ENCODE peak calls at places on chromosomes 11 and 22, in nine cellular contexts. One of them, this sample, is unnamed.

GRCh38 chr11:126329644-126330200 is 25.8 kb upstream of the ST3GAL4 start:
- DNase-seq in Caco-2: no peak
- DNase-seq in choroid plexus epithelial cell: no peak
- DNase-seq in neural progenitor cell: no peak
- DNase-seq in PC-3: no peak
- DNase-seq in sigmoid colon: no peak
- DNase-seq in tibial nerve: no peak
- DNase-seq in A549: no peak
- DNase-seq in activated CD8-positive, alpha-beta T cell treated with anti-CD3 and anti-CD28 coated beads for 36 hours: peak; percentile 56
- DNase-seq in this sample: no peak

GRCh38 chr11:71164186-71164585 is 88.2 kb downstream of the SHANK2 start:
- DNase-seq in Caco-2: no peak
- DNase-seq in choroid plexus epithelial cell: no peak
- DNase-seq in neural progenitor cell: no peak
- DNase-seq in PC-3: no peak
- DNase-seq in sigmoid colon: peak; percentile 25
- DNase-seq in tibial nerve: no peak
- DNase-seq in A549: no peak
- DNase-seq in activated CD8-positive, alpha-beta T cell treated with anti-CD3 and anti-CD28 coated beads for 36 hours: no peak
- DNase-seq in this sample: no peak

GRCh38 chr11:115501895-115502589 is 2.2 kb downstream of the CADM1 start:
- DNase-seq in Caco-2: no peak
- DNase-seq in choroid plexus epithelial cell: no peak
- DNase-seq in neural progenitor cell: peak; percentile 53
- DNase-seq in PC-3: no peak
- DNase-seq in sigmoid colon: no peak
- DNase-seq in tibial nerve: no peak
- DNase-seq in A549: no peak
- DNase-seq in activated CD8-positive, alpha-beta T cell treated with anti-CD3 and anti-CD28 coated beads for 36 hours: peak; percentile 3
- DNase-seq in this sample: peak; percentile 10

GRCh38 chr11:2759228-2760195 is 59.7 kb upstream of the KCNQ1OT1 start:
- DNase-seq in Caco-2: peak; percentile 28
- DNase-seq in choroid plexus epithelial cell: no peak
- DNase-seq in neural progenitor cell: no peak
- DNase-seq in PC-3: no peak
- DNase-seq in sigmoid colon: peak; percentile 52
- DNase-seq in tibial nerve: no peak
- DNase-seq in A549: no peak
- DNase-seq in activated CD8-positive, alpha-beta T cell treated with anti-CD3 and anti-CD28 coated beads for 36 hours: no peak
- DNase-seq in this sample: no peak

GRCh38 chr22:44698531-44699421 is 3.2 kb upstream of the PRR5 start:
- DNase-seq in Caco-2: no peak
- DNase-seq in choroid plexus epithelial cell: peak; percentile 74
- DNase-seq in neural progenitor cell: peak; percentile 82
- DNase-seq in PC-3: no peak
- DNase-seq in sigmoid colon: peak; percentile 81
- DNase-seq in tibial nerve: peak; percentile 66
- DNase-seq in A549: no peak
- DNase-seq in activated CD8-positive, alpha-beta T cell treated with anti-CD3 and anti-CD28 coated beads for 36 hours: no peak
- DNase-seq in this sample: no peak

GRCh38 chr11:13883042-13883441 is 79.5 kb upstream of the SPON1 start:
- DNase-seq in Caco-2: no peak
- DNase-seq in choroid plexus epithelial cell: no peak
- DNase-seq in neural progenitor cell: no peak
- DNase-seq in PC-3: no peak
- DNase-seq in sigmoid colon: no peak
- DNase-seq in tibial nerve: no peak
- DNase-seq in A549: no peak
- DNase-seq in activated CD8-positive, alpha-beta T cell treated with anti-CD3 and anti-CD28 coated beads for 36 hours: peak; percentile 42
- DNase-seq in this sample: no peak

GRCh38 chr11:32052218-32052617 is 38.7 kb upstream of the RCN1 start:
- DNase-seq in Caco-2: peak; percentile 42
- DNase-seq in choroid plexus epithelial cell: peak; percentile 80
- DNase-seq in neural progenitor cell: peak; percentile 71
- DNase-seq in PC-3: peak; percentile 74
- DNase-seq in sigmoid colon: peak; percentile 70
- DNase-seq in tibial nerve: peak; percentile 72
- DNase-seq in A549: peak; percentile 38
- DNase-seq in activated CD8-positive, alpha-beta T cell treated with anti-CD3 and anti-CD28 coated beads for 36 hours: peak; percentile 61
- DNase-seq in this sample: peak; percentile 67

GRCh38 chr11:32006799-32007388 is 84.0 kb upstream of the RCN1 start:
- DNase-seq in Caco-2: no peak
- DNase-seq in choroid plexus epithelial cell: peak; percentile 74
- DNase-seq in neural progenitor cell: peak; percentile 74
- DNase-seq in PC-3: peak; percentile 71
- DNase-seq in sigmoid colon: no peak
- DNase-seq in tibial nerve: no peak
- DNase-seq in A549: peak; percentile 46
- DNase-seq in activated CD8-positive, alpha-beta T cell treated with anti-CD3 and anti-CD28 coated beads for 36 hours: peak; percentile 33
- DNase-seq in this sample: peak; percentile 27

GRCh38 chr22:50306753-50307749 is at the start of gene PLXNB2:
- DNase-seq in Caco-2: peak; percentile 73
- DNase-seq in choroid plexus epithelial cell: peak; percentile 83
- DNase-seq in neural progenitor cell: peak; percentile 93
- DNase-seq in PC-3: peak; percentile 72
- DNase-seq in sigmoid colon: peak; percentile 93
- DNase-seq in tibial nerve: peak; percentile 60
- DNase-seq in A549: peak; percentile 77
- DNase-seq in activated CD8-positive, alpha-beta T cell treated with anti-CD3 and anti-CD28 coated beads for 36 hours: peak; percentile 41
- DNase-seq in this sample: peak; percentile 67

GRCh38 chr11:76695133-76695532 is 24.6 kb upstream of the LRRC32 start:
- DNase-seq in Caco-2: no peak
- DNase-seq in choroid plexus epithelial cell: no peak
- DNase-seq in neural progenitor cell: no peak
- DNase-seq in PC-3: no peak
- DNase-seq in sigmoid colon: no peak
- DNase-seq in tibial nerve: no peak
- DNase-seq in A549: peak; percentile 28
- DNase-seq in activated CD8-positive, alpha-beta T cell treated with anti-CD3 and anti-CD28 coated beads for 36 hours: peak; percentile 45
- DNase-seq in this sample: no peak

GRCh38 chr22:29784451-29785361 is 17.5 kb downstream of the UQCR10 start:
- DNase-seq in Caco-2: no peak
- DNase-seq in choroid plexus epithelial cell: peak; percentile 28
- DNase-seq in neural progenitor cell: no peak
- DNase-seq in PC-3: no peak
- DNase-seq in sigmoid colon: no peak
- DNase-seq in tibial nerve: no peak
- DNase-seq in A549: no peak
- DNase-seq in activated CD8-positive, alpha-beta T cell treated with anti-CD3 and anti-CD28 coated beads for 36 hours: no peak
- DNase-seq in this sample: no peak

GRCh38 chr22:47299211-47299878 is 536.9 kb downstream of the TBC1D22A start:
- DNase-seq in Caco-2: no peak
- DNase-seq in choroid plexus epithelial cell: no peak
- DNase-seq in neural progenitor cell: no peak
- DNase-seq in PC-3: no peak
- DNase-seq in sigmoid colon: no peak
- DNase-seq in tibial nerve: no peak
- DNase-seq in A549: no peak
- DNase-seq in activated CD8-positive, alpha-beta T cell treated with anti-CD3 and anti-CD28 coated beads for 36 hours: no peak
- DNase-seq in this sample: no peak

GRCh38 chr11:111540921-111541208 is 345 bp downstream of the LAYN start:
- DNase-seq in Caco-2: no peak
- DNase-seq in choroid plexus epithelial cell: no peak
- DNase-seq in neural progenitor cell: no peak
- DNase-seq in PC-3: no peak
- DNase-seq in sigmoid colon: no peak
- DNase-seq in tibial nerve: no peak
- DNase-seq in A549: no peak
- DNase-seq in activated CD8-positive, alpha-beta T cell treated with anti-CD3 and anti-CD28 coated beads for 36 hours: no peak
- DNase-seq in this sample: no peak

GRCh38 chr11:110184974-110185597 is 91.9 kb downstream of the ZC3H12C start:
- DNase-seq in Caco-2: no peak
- DNase-seq in choroid plexus epithelial cell: peak; percentile 99
- DNase-seq in neural progenitor cell: no peak
- DNase-seq in PC-3: peak; percentile 82
- DNase-seq in sigmoid colon: no peak
- DNase-seq in tibial nerve: peak; percentile 26
- DNase-seq in A549: no peak
- DNase-seq in activated CD8-positive, alpha-beta T cell treated with anti-CD3 and anti-CD28 coated beads for 36 hours: no peak
- DNase-seq in this sample: no peak

GRCh38 chr11:110186867-110187266 is 93.7 kb downstream of the ZC3H12C start:
- DNase-seq in Caco-2: no peak
- DNase-seq in choroid plexus epithelial cell: no peak
- DNase-seq in neural progenitor cell: no peak
- DNase-seq in PC-3: no peak
- DNase-seq in sigmoid colon: no peak
- DNase-seq in tibial nerve: no peak
- DNase-seq in A549: no peak
- DNase-seq in activated CD8-positive, alpha-beta T cell treated with anti-CD3 and anti-CD28 coated beads for 36 hours: no peak
- DNase-seq in this sample: no peak

GRCh38 chr11:110185599-110185998 is 92.4 kb downstream of the ZC3H12C start:
- DNase-seq in Caco-2: no peak
- DNase-seq in choroid plexus epithelial cell: no peak
- DNase-seq in neural progenitor cell: no peak
- DNase-seq in PC-3: no peak
- DNase-seq in sigmoid colon: no peak
- DNase-seq in tibial nerve: no peak
- DNase-seq in A549: no peak
- DNase-seq in activated CD8-positive, alpha-beta T cell treated with anti-CD3 and anti-CD28 coated beads for 36 hours: no peak
- DNase-seq in this sample: no peak

GRCh38 chr11:110187731-110188130 is 94.5 kb downstream of the ZC3H12C start:
- DNase-seq in Caco-2: no peak
- DNase-seq in choroid plexus epithelial cell: no peak
- DNase-seq in neural progenitor cell: no peak
- DNase-seq in PC-3: no peak
- DNase-seq in sigmoid colon: no peak
- DNase-seq in tibial nerve: no peak
- DNase-seq in A549: no peak
- DNase-seq in activated CD8-positive, alpha-beta T cell treated with anti-CD3 and anti-CD28 coated beads for 36 hours: no peak
- DNase-seq in this sample: no peak

GRCh38 chr11:110186456-110186855 is 93.3 kb downstream of the ZC3H12C start:
- DNase-seq in Caco-2: no peak
- DNase-seq in choroid plexus epithelial cell: no peak
- DNase-seq in neural progenitor cell: no peak
- DNase-seq in PC-3: no peak
- DNase-seq in sigmoid colon: no peak
- DNase-seq in tibial nerve: no peak
- DNase-seq in A549: no peak
- DNase-seq in activated CD8-positive, alpha-beta T cell treated with anti-CD3 and anti-CD28 coated beads for 36 hours: no peak
- DNase-seq in this sample: no peak
- TF ChIP-seq CTCF in Caco-2: no peak
- TF ChIP-seq CTCF in choroid plexus epithelial cell: no peak
- TF ChIP-seq CTCF in neural progenitor cell: no peak
- TF ChIP-seq CTCF in PC-3: no peak
- TF ChIP-seq CTCF in sigmoid colon: no peak
- TF ChIP-seq CTCF in tibial nerve: no peak
- TF ChIP-seq CTCF in A549: no peak
- TF ChIP-seq CTCF in activated CD8-positive, alpha-beta T cell treated with anti-CD3 and anti-CD28 coated beads for 36 hours: no peak
- TF ChIP-seq CTCF in this sample: no peak

DNA sequence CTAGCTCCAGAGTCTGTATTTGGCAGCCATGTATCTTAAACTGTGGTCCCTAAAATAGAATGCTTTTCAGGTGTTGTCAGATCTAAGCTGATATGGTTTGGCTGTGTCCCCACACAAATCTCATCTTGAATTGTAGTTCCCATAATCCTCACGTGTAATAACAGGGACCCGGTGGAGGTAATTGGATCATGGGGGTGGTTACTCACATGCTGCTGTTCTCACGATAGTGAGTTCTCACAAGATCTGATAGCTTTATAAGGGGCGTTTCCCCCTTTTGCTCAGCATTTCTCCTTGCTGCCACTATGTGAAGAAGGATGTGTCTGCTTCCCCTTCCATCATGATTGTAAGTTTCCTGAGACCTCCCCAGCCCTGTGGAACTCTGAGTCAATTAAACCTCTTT is 199.9 kb upstream of the ISX start:
- DNase-seq in Caco-2: no peak
- DNase-seq in choroid plexus epithelial cell: no peak
- DNase-seq in neural progenitor cell: no peak
- DNase-seq in PC-3: no peak
- DNase-seq in sigmoid colon: no peak
- DNase-seq in tibial nerve: no peak
- DNase-seq in A549: no peak
- DNase-seq in activated CD8-positive, alpha-beta T cell treated with anti-CD3 and anti-CD28 coated beads for 36 hours: no peak
- DNase-seq in this sample: no peak
- TF ChIP-seq CTCF in Caco-2: no peak
- TF ChIP-seq CTCF in choroid plexus epithelial cell: no peak
- TF ChIP-seq CTCF in neural progenitor cell: no peak
- TF ChIP-seq CTCF in PC-3: no peak
- TF ChIP-seq CTCF in sigmoid colon: no peak
- TF ChIP-seq CTCF in tibial nerve: no peak
- TF ChIP-seq CTCF in A549: no peak
- TF ChIP-seq CTCF in activated CD8-positive, alpha-beta T cell treated with anti-CD3 and anti-CD28 coated beads for 36 hours: no peak
- TF ChIP-seq CTCF in this sample: no peak

DNA sequence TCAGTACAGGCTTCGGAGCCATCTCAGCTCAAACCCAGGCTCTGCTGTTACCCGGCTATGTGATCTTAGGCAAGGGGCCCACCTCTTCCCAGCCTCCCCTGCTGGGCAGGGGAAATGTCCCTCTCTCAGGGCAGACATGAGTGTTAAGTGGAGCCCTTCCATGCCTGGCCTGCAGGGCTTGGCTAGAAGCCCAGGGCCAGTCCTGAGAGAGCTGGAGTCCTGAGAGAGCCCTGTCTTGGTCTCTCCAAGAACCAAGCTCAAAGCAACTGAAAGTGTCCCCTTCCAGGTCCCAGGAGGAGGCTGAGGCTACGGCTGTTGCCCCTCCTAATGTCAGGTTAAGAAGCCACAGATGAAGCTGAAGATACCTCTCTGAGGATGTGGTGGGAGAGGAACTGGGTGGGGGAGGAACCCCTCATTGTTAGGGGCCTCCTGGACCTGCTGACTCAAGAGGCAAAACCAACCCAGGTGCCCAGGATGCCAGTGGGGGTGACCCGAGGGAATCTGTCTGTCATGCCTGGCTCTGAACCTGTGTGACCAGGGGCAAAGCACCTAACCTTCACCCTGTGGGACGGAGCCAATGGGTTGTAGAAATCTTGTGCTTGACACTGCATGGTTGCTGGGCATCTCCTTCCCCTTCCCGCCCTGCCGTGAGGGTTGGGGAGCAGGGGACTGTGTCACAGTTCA is 4.2 kb downstream of the ZP1 start:
- DNase-seq in Caco-2: no peak
- DNase-seq in choroid plexus epithelial cell: peak; percentile 77
- DNase-seq in neural progenitor cell: no peak
- DNase-seq in PC-3: no peak
- DNase-seq in sigmoid colon: peak; percentile 60
- DNase-seq in tibial nerve: no peak
- DNase-seq in A549: no peak
- DNase-seq in activated CD8-positive, alpha-beta T cell treated with anti-CD3 and anti-CD28 coated beads for 36 hours: peak; percentile 52
- DNase-seq in this sample: no peak
- TF ChIP-seq CTCF in Caco-2: no peak
- TF ChIP-seq CTCF in choroid plexus epithelial cell: peak; percentile 54
- TF ChIP-seq CTCF in neural progenitor cell: no peak
- TF ChIP-seq CTCF in PC-3: no peak
- TF ChIP-seq CTCF in sigmoid colon: no peak
- TF ChIP-seq CTCF in tibial nerve: no peak
- TF ChIP-seq CTCF in A549: no peak
- TF ChIP-seq CTCF in activated CD8-positive, alpha-beta T cell treated with anti-CD3 and anti-CD28 coated beads for 36 hours: no peak
- TF ChIP-seq CTCF in this sample: no peak

DNA sequence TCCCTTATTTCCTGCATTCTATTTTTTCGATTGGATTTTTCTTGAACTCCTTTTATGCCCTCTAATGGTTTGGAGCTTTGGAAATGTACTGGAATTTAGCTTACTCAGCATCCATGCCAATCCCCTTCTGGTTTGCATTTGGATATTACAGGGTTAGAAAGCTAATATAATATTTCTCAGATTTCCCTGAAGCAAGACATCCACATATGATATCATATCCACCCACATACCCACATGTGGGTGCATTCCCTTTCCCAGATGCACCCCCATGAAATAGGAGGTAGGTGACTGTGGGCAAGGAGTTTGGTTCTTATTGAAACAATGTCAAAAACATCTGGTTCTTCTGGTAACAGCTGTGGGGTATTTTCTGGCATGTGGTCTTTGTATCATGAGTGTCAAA is 32.8 kb upstream of the DDX10 start:
- DNase-seq in Caco-2: no peak
- DNase-seq in choroid plexus epithelial cell: no peak
- DNase-seq in neural progenitor cell: no peak
- DNase-seq in PC-3: no peak
- DNase-seq in sigmoid colon: no peak
- DNase-seq in tibial nerve: no peak
- DNase-seq in A549: no peak
- DNase-seq in activated CD8-positive, alpha-beta T cell treated with anti-CD3 and anti-CD28 coated beads for 36 hours: no peak
- DNase-seq in this sample: no peak
- TF ChIP-seq CTCF in Caco-2: no peak
- TF ChIP-seq CTCF in choroid plexus epithelial cell: no peak
- TF ChIP-seq CTCF in neural progenitor cell: no peak
- TF ChIP-seq CTCF in PC-3: no peak
- TF ChIP-seq CTCF in sigmoid colon: no peak
- TF ChIP-seq CTCF in tibial nerve: no peak
- TF ChIP-seq CTCF in A549: no peak
- TF ChIP-seq CTCF in activated CD8-positive, alpha-beta T cell treated with anti-CD3 and anti-CD28 coated beads for 36 hours: no peak
- TF ChIP-seq CTCF in this sample: no peak

This sample was measured in endothelial cell.